ENCODE peak calls at places on chromosomes 4 and X, in five cellular contexts. W is H1, M is K562, Q is HepG2, R is GM12878. K is an unnamed sample.

GRCh38 chr4:55784747-55785146 is 34.8 kb upstream of the EXOC1L start:
- DNase-seq in Q (no peak), R (no peak), M (no peak), W (no peak), K (no peak)

GRCh38 chr4:98932539-98932938 is 3.6 kb upstream of the EIF4E start:
- DNase-seq in R (no peak), W (no peak), Q (no peak), M (no peak), K (no peak)

GRCh38 chrX:24081661-24082154 is 27.0 kb downstream of the EIF2S3 start:
- DNase-seq in R (no peak), Q (peak), W (peak), M (no peak), K (peak)

GRCh38 chr4:146646601-146647000 is 7.9 kb downstream of the POU4F2 start:
- DNase-seq in R (no peak), Q (no peak), M (no peak), W (no peak), K (peak)

GRCh38 chr4:110619401-110620247 is 3.3 kb downstream of the PITX2 start:
- DNase-seq in R (no peak), Q (no peak), W (peak), M (no peak), K (no peak)

GRCh38 chr4:176034936-176035335 is 30.7 kb upstream of the WDR17 start:
- DNase-seq in Q (no peak), R (no peak), M (no peak), W (no peak), K (no peak)

GRCh38 chr4:7518871-7519637 is 84.3 kb upstream of the PSAPL1 start:
- DNase-seq in W (no peak), M (no peak), R (no peak), Q (no peak), K (peak)

GRCh38 chrX:106959897-106960296 is 39.7 kb downstream of the CLDN2 start:
- DNase-seq in R (no peak), M (no peak), W (no peak), Q (peak), K (no peak)

GRCh38 chr4:93710101-93710846 is 118.3 kb upstream of the ATOH1 start:
- DNase-seq in W (no peak), R (peak), M (no peak), Q (peak), K (peak)

GRCh38 chr4:163591614-163592020 is 97.1 kb downstream of the TMA16 start:
- DNase-seq in R (peak), Q (no peak), W (no peak), M (no peak), K (no peak)

GRCh38 chrX:69312141-69312670 is 147.0 kb upstream of the PJA1 start:
- DNase-seq in R (no peak), Q (no peak), W (no peak), M (no peak), K (no peak)

GRCh38 chr4:142311916-142312315 is 534.2 kb downstream of the INPP4B start:
- DNase-seq in W (no peak), M (no peak), Q (no peak), R (no peak), K (no peak)

GRCh38 chr4:161133877-161134276 is 1029.9 kb downstream of the FSTL5 start:
- DNase-seq in W (no peak), M (no peak), R (no peak), Q (no peak), K (peak)

GRCh38 chr4:95107635-95108034 is 349.9 kb downstream of the BMPR1B start:
- DNase-seq in W (no peak), R (no peak), Q (peak), M (no peak), K (no peak)

GRCh38 chrX:67610282-67610681 is 66.5 kb downstream of the AR start:
- DNase-seq in M (no peak), W (no peak), Q (no peak), R (no peak), K (no peak)

GRCh38 chrX:125402807-125403206 is 83.1 kb downstream of the TEX13C start:
- DNase-seq in Q (no peak), R (no peak), W (no peak), M (no peak), K (no peak)

GRCh38 chrX:9188117-9188516 is 154.2 kb upstream of the FAM9B start:
- DNase-seq in M (no peak), W (no peak), R (no peak), Q (no peak), K (peak)

GRCh38 chr4:3803946-3804345 is 37.8 kb downstream of the ADRA2C start:
- DNase-seq in Q (no peak), R (no peak), M (no peak), W (no peak), K (no peak)

GRCh38 chr4:116110713-116111112 is 974.7 kb downstream of the TRAM1L1 start:
- DNase-seq in Q (peak), W (no peak), R (no peak), M (no peak), K (no peak)

GRCh38 chr4:24559032-24559821 is 25.1 kb downstream of the DHX15 start:
- DNase-seq in Q (no peak), W (no peak), R (no peak), M (no peak), K (no peak)

GRCh38 chrX:96692454-96692853 is 7.8 kb downstream of the DIAPH2 start:
- DNase-seq in R (no peak), M (no peak), Q (no peak), W (no peak), K (no peak)

GRCh38 chrX:18873189-18873791 is 110.6 kb downstream of the PHKA2 start:
- DNase-seq in Q (no peak), R (no peak), W (no peak), M (no peak), K (peak)

GRCh38 chrX:128699716-128700285 is 647.6 kb upstream of the ACTRT1 start:
- DNase-seq in R (no peak), Q (no peak), W (no peak), M (no peak), K (no peak)

GRCh38 chr4:4995866-4996265 is 23.4 kb downstream of the CYTL1 start:
- DNase-seq in R (no peak), Q (no peak), W (no peak), M (no peak), K (peak)

GRCh38 chr4:75769044-75769443 is 44.7 kb downstream of the USO1 start:
- DNase-seq in W (no peak), M (no peak), Q (no peak), R (no peak), K (no peak)

GRCh38 chr4:83329521-83330105 is 5.0 kb downstream of the HPSE start:
- DNase-seq in Q (no peak), M (no peak), W (no peak), R (no peak), K (no peak)

GRCh38 chrX:19643203-19643602 is 127.9 kb upstream of the MAP3K15 start:
- DNase-seq in Q (no peak), W (no peak), R (no peak), M (no peak), K (no peak)

GRCh38 chr4:152265149-152265621 is 270.7 kb downstream of the FBXW7 start:
- DNase-seq in Q (peak), R (no peak), M (no peak), W (no peak), K (no peak)

GRCh38 chr4:5716391-5716790 is 5.4 kb downstream of the EVC start:
- DNase-seq in Q (no peak), W (no peak), M (no peak), R (no peak), K (no peak)

GRCh38 chr4:141731481-141731880 is 95.1 kb downstream of the IL15 start:
- DNase-seq in R (no peak), M (no peak), Q (no peak), W (no peak), K (no peak)

GRCh38 chr4:140697709-140698560 is 58.2 kb downstream of the TBC1D9 start:
- DNase-seq in R (no peak), W (no peak), M (no peak), Q (no peak), K (no peak)

GRCh38 chr4:173002840-173003561 is 165.6 kb upstream of the GALNT7 start:
- DNase-seq in Q (no peak), R (no peak), W (no peak), M (no peak), K (no peak)

GRCh38 chr4:1193206-1194027 is 21.0 kb upstream of the SPON2 start:
- DNase-seq in M (no peak), R (no peak), W (no peak), Q (no peak), K (peak)

DNA sequence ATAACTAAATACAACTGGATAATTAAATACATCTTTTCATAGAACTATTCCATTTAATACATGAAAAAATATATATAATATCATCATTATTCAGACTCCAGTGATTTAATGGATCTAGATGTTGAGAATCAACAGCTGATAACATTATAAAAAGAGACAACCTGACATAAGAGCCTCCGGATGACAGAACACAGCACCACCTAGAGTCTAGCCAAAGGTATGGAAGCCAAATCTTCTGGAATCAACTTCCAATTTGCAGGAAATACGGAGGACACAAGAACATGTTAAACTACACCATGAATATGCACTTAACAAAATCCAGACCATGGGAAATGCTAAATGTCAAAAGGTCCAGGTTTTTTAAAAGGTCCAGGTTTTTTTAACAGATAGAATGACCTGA is 55.0 kb downstream of the LRBA start:
- DNase-seq in Q (peak), W (no peak), R (no peak), M (peak), K (peak)
- TF ChIP-seq JUND in Q (no peak), W (no peak), R (no peak), M (no peak), K (no peak)

GRCh38 chr4:15332377-15332776 is 95.5 kb upstream of the C1QTNF7 start:
- DNase-seq in W (no peak), Q (no peak), R (no peak), M (no peak), K (no peak)
- TF ChIP-seq RFX5 in W (no peak), Q (no peak), R (no peak), M (no peak), K (no peak)

GRCh38 chr4:159367421-159368105 is 264.7 kb downstream of the RAPGEF2 start:
- DNase-seq in W (no peak), R (peak), Q (no peak), M (no peak), K (no peak)

GRCh38 chr4:159370316-159370715 is 267.4 kb downstream of the RAPGEF2 start:
- DNase-seq in W (no peak), M (no peak), Q (no peak), R (no peak), K (no peak)

GRCh38 chr4:159369256-159369655 is 266.4 kb downstream of the RAPGEF2 start:
- DNase-seq in Q (no peak), M (no peak), W (no peak), R (no peak), K (no peak)

GRCh38 chr4:159368320-159368719 is 265.4 kb downstream of the RAPGEF2 start:
- DNase-seq in W (no peak), R (no peak), M (no peak), Q (no peak), K (no peak)

DNA sequence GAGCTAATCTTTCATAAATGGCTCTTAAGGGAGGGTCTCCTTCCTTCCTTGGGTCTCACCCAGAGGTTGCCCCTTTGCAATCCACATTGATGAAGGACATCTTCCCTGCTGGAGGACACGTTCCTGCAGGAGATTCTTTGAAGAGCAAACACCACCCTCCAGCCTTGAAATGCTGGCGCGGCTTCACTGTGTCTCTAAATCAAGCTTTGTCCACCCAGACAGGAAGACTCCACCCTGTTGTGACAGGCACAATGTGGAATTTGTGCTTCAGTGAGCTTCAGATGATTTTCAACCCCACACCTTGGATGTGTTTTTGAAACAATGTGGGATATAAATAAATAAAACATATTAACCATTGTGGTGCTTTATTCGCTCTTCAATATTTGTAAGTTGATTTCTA is 264.1 kb downstream of the RAPGEF2 start:
- DNase-seq in Q (peak), M (no peak), R (no peak), W (no peak), K (no peak)
- H2AFZ ChIP-seq in Q (no peak), M (no peak), R (no peak), W (no peak), K (no peak)

GRCh38 chr4:61501812-61502211 is 301.7 kb downstream of the ADGRL3 start:
- DNase-seq in W (no peak), M (no peak), Q (no peak), R (no peak), K (peak)

GRCh38 chr4:61505773-61506640 is 305.9 kb downstream of the ADGRL3 start:
- DNase-seq in W (no peak), M (no peak), Q (no peak), R (no peak), K (no peak)

DNA sequence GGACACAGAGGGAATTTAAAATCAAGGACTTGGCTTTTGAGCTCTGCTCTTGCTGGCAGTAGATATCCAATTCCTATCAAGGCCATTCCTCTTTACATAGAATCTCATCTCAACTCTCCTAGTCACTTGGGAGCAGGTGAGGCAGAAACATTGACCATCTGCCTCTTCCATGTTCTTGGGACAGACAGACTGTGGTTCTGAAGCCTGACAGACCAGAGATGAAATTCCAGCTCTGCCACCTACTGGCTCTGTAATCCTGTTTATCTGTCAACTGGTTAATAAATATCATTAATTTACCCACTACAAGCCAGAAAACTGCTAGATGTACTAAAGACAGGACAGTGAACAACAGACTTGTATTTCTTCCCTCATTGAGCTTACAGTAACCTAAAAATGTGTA is 300.8 kb downstream of the ADGRL3 start:
- DNase-seq in Q (no peak), R (no peak), W (no peak), M (no peak), K (no peak)
- TF ChIP-seq JUND in Q (no peak), R (no peak), W (no peak), M (no peak), K (no peak)

GRCh38 chrX:6826856-6827255 is 291.9 kb upstream of the VCX3A start:
- DNase-seq in R (no peak), W (no peak), M (no peak), Q (no peak), K (no peak)

DNA sequence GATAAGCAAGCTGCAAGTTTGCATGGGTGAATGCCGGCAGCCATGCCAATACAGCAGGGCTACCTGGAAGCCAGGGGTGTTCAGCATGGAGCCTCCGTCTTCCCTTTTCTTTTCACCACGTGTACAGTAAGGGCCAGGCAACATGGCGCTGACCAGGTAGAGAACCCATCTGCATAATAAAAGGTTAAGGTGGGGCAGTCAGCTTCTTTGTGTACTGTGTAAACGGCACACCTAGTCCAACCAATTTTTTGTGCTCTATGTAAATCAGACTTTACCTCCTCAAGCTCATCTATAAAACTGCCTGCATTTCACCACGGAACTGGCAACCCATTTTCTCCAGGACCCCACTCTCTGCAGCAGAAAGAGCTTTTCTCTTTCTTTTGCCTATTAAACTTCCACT is 286.8 kb upstream of the VCX3A start:
- DNase-seq in M (no peak), R (no peak), Q (no peak), W (no peak), K (no peak)
- TF ChIP-seq RFX5 in M (no peak), R (no peak), Q (no peak), W (no peak), K (no peak)